ENCODE peak calls at places on chromosomes 5 and 9, in six cellular contexts. K, A, R, U, O and H are unnamed samples.

GRCh38 chr9:123089790-123090189 is 56.3 kb downstream of the GPR21 start:
- DNase-seq in O (no peak), U (no peak), A (no peak), R (no peak), K (no peak), H (no peak)

GRCh38 chr5:171849585-171850353 is 64.2 kb downstream of the SMIM23 start:
- DNase-seq in K (no peak), R (no peak), O (no peak), U (peak; percentile 63), A (no peak), H (no peak)

GRCh38 chr9:99296375-99296951 is 74.4 kb downstream of the SEC61B start:
- DNase-seq in A (no peak), R (no peak), U (peak; percentile 40), K (peak; percentile 21), O (no peak), H (no peak)

GRCh38 chr9:91191443-91192378 is 170.0 kb downstream of the AUH start:
- DNase-seq in A (no peak), U (no peak), R (no peak), O (no peak), K (no peak), H (peak; percentile 89)

GRCh38 chr9:126893079-126893478 is 21.5 kb upstream of the RALGPS1 start:
- DNase-seq in O (peak; percentile 43), R (no peak), K (no peak), U (no peak), A (no peak), H (no peak)

GRCh38 chr5:86665984-86666760 is 48.4 kb downstream of the COX7C start:
- DNase-seq in A (peak; percentile 57), O (no peak), R (no peak), K (no peak), U (no peak), H (no peak)

GRCh38 chr5:93503598-93504067 is 77.4 kb downstream of the NR2F1-AS1 start:
- DNase-seq in O (no peak), U (no peak), K (no peak), R (peak; percentile 88), A (no peak), H (no peak)

GRCh38 chr9:94623253-94623652 is 16.1 kb downstream of the FBP1 start:
- DNase-seq in R (no peak), A (peak; percentile 70), K (no peak), U (no peak), O (peak; percentile 67), H (peak; percentile 53)

GRCh38 chr9:110028281-110029075 is 179.5 kb downstream of the C9orf152 start:
- DNase-seq in K (no peak), U (no peak), A (no peak), O (no peak), R (no peak), H (no peak)

GRCh38 chr5:125411163-125412050 is 665.0 kb upstream of the ZNF608 start:
- DNase-seq in A (peak; percentile 44), U (no peak), R (peak; percentile 69), O (peak; percentile 58), K (no peak), H (peak; percentile 80)

GRCh38 chr9:128644452-128644851 is 12.2 kb downstream of the DYNC2I2 start:
- DNase-seq in U (no peak), K (no peak), A (no peak), O (no peak), R (no peak), H (no peak)

GRCh38 chr5:67299317-67299716 is 102.7 kb upstream of the CD180 start:
- DNase-seq in R (no peak), U (no peak), O (no peak), A (no peak), K (no peak), H (no peak)

GRCh38 chr5:38718874-38719391 is 126.9 kb upstream of the OSMR start:
- DNase-seq in R (no peak), U (no peak), K (no peak), O (no peak), A (no peak), H (no peak)

GRCh38 chr5:139650689-139651501 is 2.7 kb downstream of the CXXC5 start:
- DNase-seq in K (peak; percentile 87), R (no peak), O (no peak), U (peak; percentile 75), A (peak; percentile 90), H (no peak)

GRCh38 chr5:55900068-55900467 is 48.9 kb downstream of the IL31RA start:
- DNase-seq in U (no peak), K (no peak), A (no peak), O (no peak), R (no peak), H (no peak)

GRCh38 chr9:26946753-26947727 is at the start of gene PLAA:
- DNase-seq in O (peak; percentile 93), R (peak; percentile 93), A (peak; percentile 88), U (peak; percentile 87), K (peak; percentile 93), H (peak; percentile 83)

GRCh38 chr5:176497852-176498251 is 39.4 kb downstream of the RNF44 start:
- DNase-seq in A (no peak), U (no peak), R (peak; percentile 88), O (no peak), K (no peak), H (no peak)
- H3K27ac ChIP-seq in A (no peak overlapping the region), U (no peak overlapping the region), R (peak overlapping the region; percentile 48), O (no peak overlapping the region), K (no peak overlapping the region), H (no peak overlapping the region)

GRCh38 chr9:112010537-112010936 is 113.9 kb downstream of the UGCG start:
- DNase-seq in R (no peak), O (no peak), A (no peak), U (no peak), K (no peak), H (no peak)
- H3K27ac ChIP-seq in R (no peak overlapping the region), O (no peak overlapping the region), A (no peak overlapping the region), U (no peak overlapping the region), K (no peak overlapping the region), H (no peak overlapping the region)

DNA sequence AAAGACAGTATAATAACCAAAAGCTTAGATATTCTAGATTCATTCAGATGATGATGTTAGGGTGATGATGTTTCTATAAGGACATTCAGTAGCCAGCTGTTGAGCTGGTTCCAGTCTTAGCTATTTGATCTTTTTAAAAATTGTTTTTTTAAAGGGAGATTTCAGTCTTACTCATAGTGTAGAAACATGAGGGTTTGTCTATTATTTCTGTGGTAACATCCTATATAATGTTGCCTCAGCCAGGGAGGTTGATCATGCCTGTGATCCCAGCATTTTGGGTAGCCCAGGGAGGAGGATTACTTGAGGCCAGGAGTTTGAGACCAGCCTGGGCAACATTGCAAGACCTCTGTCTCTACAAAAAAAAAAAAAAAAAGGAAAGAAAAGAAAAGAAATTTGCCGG is 167.8 kb downstream of the DOCK2 start:
- DNase-seq in O (no peak), R (no peak), K (no peak), A (no peak), U (no peak), H (no peak)
- H3K27ac ChIP-seq in O (no peak overlapping the region), R (no peak overlapping the region), K (no peak overlapping the region), A (no peak overlapping the region), U (no peak overlapping the region), H (no peak overlapping the region)

GRCh38 chr5:150075806-150076205 is 10.5 kb downstream of the CSF1R start:
- DNase-seq in O (no peak), K (no peak), R (no peak), A (no peak), U (no peak), H (no peak)
- H3K27ac ChIP-seq in O (no peak overlapping the region), K (no peak overlapping the region), R (no peak overlapping the region), A (no peak overlapping the region), U (no peak overlapping the region), H (no peak overlapping the region)

DNA sequence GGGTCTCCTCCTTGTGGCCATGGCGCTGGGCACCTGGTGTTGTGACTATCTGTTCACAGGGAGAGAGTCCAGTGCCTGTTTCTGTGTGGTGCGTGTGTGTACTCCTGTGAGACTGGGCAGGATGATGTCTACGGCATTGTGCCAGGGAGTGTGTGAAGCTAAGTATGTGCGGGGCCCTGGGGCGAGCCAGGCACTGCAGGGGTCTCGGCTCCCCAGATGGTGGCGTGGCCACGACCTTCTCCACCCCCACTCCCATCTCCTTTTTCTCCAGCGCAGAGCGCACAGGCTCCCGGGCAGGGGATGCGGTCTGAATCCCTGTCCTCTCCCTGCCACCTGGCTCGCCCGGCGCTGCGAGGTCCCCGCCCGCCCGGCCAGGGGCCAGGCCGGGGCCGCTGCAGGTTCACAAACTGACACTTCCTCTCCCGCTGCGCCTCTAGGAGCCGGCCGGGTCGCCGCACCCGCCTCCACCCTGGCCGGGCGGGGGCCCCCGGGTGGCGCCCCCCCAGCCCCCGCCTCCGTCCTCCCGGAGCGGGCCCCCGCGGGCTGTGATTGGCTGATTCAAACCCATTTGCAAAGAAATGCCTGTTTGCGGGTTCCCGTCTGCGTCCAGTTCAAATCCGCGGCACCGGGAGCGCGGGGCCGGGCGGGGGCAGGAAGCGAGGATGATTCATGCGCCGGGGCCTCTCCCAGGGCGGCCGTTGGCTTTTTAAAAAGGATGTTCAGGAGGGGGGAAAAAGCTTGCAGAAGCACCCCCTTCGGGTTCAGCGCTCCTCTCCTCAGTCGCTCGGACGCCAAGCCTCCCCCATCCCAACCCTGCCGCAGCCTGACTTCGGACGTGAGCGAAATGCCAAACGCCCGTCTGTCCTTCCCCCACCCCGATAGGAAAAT is 790 bp downstream of the PHF19 start:
- DNase-seq in U (peak; percentile 85), K (peak; percentile 84), R (peak; percentile 83), A (peak; percentile 70), O (peak; percentile 77), H (peak; percentile 94)
- H3K27ac ChIP-seq in U (peak overlapping the region; percentile 95), K (peak overlapping the region; percentile 79), R (peak overlapping the region; percentile 70), A (peak overlapping the region; percentile 42), O (peak overlapping the region; percentile 78), H (peak overlapping the region; percentile 97)

GRCh38 chr5:54841481-54841880 is 143.9 kb downstream of the ESM1 start:
- DNase-seq in U (no peak), K (no peak), R (no peak), O (no peak), A (no peak), H (no peak)
- H3K27ac ChIP-seq in U (no peak overlapping the region), K (no peak overlapping the region), R (no peak overlapping the region), O (no peak overlapping the region), A (no peak overlapping the region), H (no peak overlapping the region)

DNA sequence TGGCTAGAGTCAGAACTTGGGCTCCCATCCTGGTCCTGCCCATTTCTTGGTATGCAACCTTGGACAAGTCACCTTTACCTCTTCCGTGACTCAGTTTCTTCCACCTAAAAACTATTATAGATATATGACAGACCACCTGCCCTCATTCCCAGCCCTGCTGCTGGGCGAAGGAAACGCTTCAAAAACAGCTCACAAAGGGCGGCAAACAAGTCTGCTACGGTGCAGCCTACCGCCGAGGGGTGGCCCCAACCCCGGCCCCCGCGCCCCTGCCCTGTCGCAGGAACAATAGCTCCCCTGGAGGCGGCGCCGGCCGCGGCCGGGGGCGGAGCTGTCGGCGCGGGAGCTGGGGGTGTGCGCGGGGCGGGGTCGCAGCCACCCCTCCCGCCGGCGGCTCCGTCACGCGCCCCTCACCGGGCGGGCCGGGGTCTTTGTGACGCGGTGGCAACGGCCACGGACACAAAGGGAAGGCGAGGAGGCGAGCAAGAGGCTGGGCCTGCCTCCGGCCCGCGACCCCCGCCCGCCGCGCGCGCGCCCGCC is at the start of gene TMEFF1:
- DNase-seq in A (peak; percentile 27), O (no peak), U (peak; percentile 23), K (peak; percentile 37), R (peak; percentile 5), H (peak; percentile 76)
- H3K27ac ChIP-seq in A (no peak within 1 kb of the TSS), O (no peak within 1 kb of the TSS), U (no peak within 1 kb of the TSS), K (no peak within 1 kb of the TSS), R (no peak within 1 kb of the TSS), H (no peak within 1 kb of the TSS)